ENCODE peak calls at places on chromosomes 5 and 9, in eight cellular contexts. One of them, this sample, is unnamed.

GRCh38 chr9:129574911-129575574 is 45.9 kb downstream of the C9orf50 start:
- DNase-seq in CD8-positive, alpha-beta memory T cell: no peak
- DNase-seq in aorta: no peak
- DNase-seq in endothelial cell: no peak
- DNase-seq in hepatic stellate cell: no peak
- DNase-seq in neural crest cell: no peak
- DNase-seq in breast epithelium: no peak
- DNase-seq in NCI-H345: no peak
- DNase-seq in this sample: peak; percentile 65

GRCh38 chr9:133468374-133468773 is 8.6 kb downstream of the CACFD1 start:
- DNase-seq in neural crest cell: no peak
- DNase-seq in endothelial cell: no peak
- DNase-seq in hepatic stellate cell: no peak
- DNase-seq in breast epithelium: no peak
- DNase-seq in NCI-H345: no peak
- DNase-seq in aorta: no peak
- DNase-seq in CD8-positive, alpha-beta memory T cell: no peak
- DNase-seq in this sample: no peak

GRCh38 chr9:105119166-105119565 is 125.3 kb upstream of the SLC44A1 start:
- DNase-seq in endothelial cell: no peak
- DNase-seq in neural crest cell: no peak
- DNase-seq in CD8-positive, alpha-beta memory T cell: no peak
- DNase-seq in aorta: no peak
- DNase-seq in NCI-H345: no peak
- DNase-seq in breast epithelium: no peak
- DNase-seq in hepatic stellate cell: no peak
- DNase-seq in this sample: no peak

GRCh38 chr9:91047529-91047928 is 245.9 kb downstream of the SYK start:
- DNase-seq in NCI-H345: no peak
- DNase-seq in endothelial cell: no peak
- DNase-seq in breast epithelium: no peak
- DNase-seq in CD8-positive, alpha-beta memory T cell: no peak
- DNase-seq in aorta: no peak
- DNase-seq in neural crest cell: no peak
- DNase-seq in hepatic stellate cell: no peak
- DNase-seq in this sample: peak; percentile 14

GRCh38 chr5:61440086-61440485 is 108.0 kb downstream of the ZSWIM6 start:
- DNase-seq in endothelial cell: no peak
- DNase-seq in hepatic stellate cell: no peak
- DNase-seq in breast epithelium: no peak
- DNase-seq in CD8-positive, alpha-beta memory T cell: no peak
- DNase-seq in NCI-H345: no peak
- DNase-seq in neural crest cell: no peak
- DNase-seq in aorta: no peak
- DNase-seq in this sample: no peak

GRCh38 chr5:122180863-122181519 is 51.6 kb downstream of the ZNF474 start:
- DNase-seq in breast epithelium: no peak
- DNase-seq in endothelial cell: no peak
- DNase-seq in NCI-H345: no peak
- DNase-seq in neural crest cell: no peak
- DNase-seq in hepatic stellate cell: peak; percentile 34
- DNase-seq in aorta: no peak
- DNase-seq in CD8-positive, alpha-beta memory T cell: no peak
- DNase-seq in this sample: peak; percentile 86

GRCh38 chr9:90141723-90142122 is 500.9 kb downstream of the DIRAS2 start:
- DNase-seq in NCI-H345: peak; percentile 57
- DNase-seq in breast epithelium: no peak
- DNase-seq in hepatic stellate cell: peak; percentile 8
- DNase-seq in aorta: no peak
- DNase-seq in endothelial cell: no peak
- DNase-seq in CD8-positive, alpha-beta memory T cell: no peak
- DNase-seq in neural crest cell: no peak
- DNase-seq in this sample: peak; percentile 22

GRCh38 chr5:8458038-8458383 is 589.1 kb downstream of the MTRR start:
- DNase-seq in NCI-H345: peak; percentile 42
- DNase-seq in endothelial cell: no peak
- DNase-seq in breast epithelium: no peak
- DNase-seq in aorta: peak; percentile 75
- DNase-seq in hepatic stellate cell: peak; percentile 7
- DNase-seq in CD8-positive, alpha-beta memory T cell: no peak
- DNase-seq in neural crest cell: no peak
- DNase-seq in this sample: peak; percentile 27

GRCh38 chr5:32108167-32108566 is 66.0 kb downstream of the GOLPH3 start:
- DNase-seq in breast epithelium: no peak
- DNase-seq in hepatic stellate cell: no peak
- DNase-seq in endothelial cell: no peak
- DNase-seq in aorta: no peak
- DNase-seq in CD8-positive, alpha-beta memory T cell: no peak
- DNase-seq in neural crest cell: no peak
- DNase-seq in NCI-H345: no peak
- DNase-seq in this sample: no peak

GRCh38 chr5:62206150-62206829 is 99.7 kb upstream of the KIF2A start:
- DNase-seq in hepatic stellate cell: peak; percentile 8
- DNase-seq in breast epithelium: no peak
- DNase-seq in CD8-positive, alpha-beta memory T cell: no peak
- DNase-seq in NCI-H345: no peak
- DNase-seq in aorta: no peak
- DNase-seq in neural crest cell: no peak
- DNase-seq in endothelial cell: peak; percentile 17
- DNase-seq in this sample: peak; percentile 26

GRCh38 chr9:9100070-9100469 is 1300.5 kb upstream of the DMAC1 start:
- DNase-seq in CD8-positive, alpha-beta memory T cell: no peak
- DNase-seq in neural crest cell: no peak
- DNase-seq in NCI-H345: no peak
- DNase-seq in breast epithelium: no peak
- DNase-seq in aorta: no peak
- DNase-seq in endothelial cell: no peak
- DNase-seq in hepatic stellate cell: no peak
- DNase-seq in this sample: no peak

GRCh38 chr5:162377895-162378294 is 310.3 kb downstream of the GABRG2 start:
- DNase-seq in endothelial cell: no peak
- DNase-seq in CD8-positive, alpha-beta memory T cell: no peak
- DNase-seq in hepatic stellate cell: no peak
- DNase-seq in breast epithelium: no peak
- DNase-seq in aorta: no peak
- DNase-seq in neural crest cell: no peak
- DNase-seq in NCI-H345: no peak
- DNase-seq in this sample: no peak

GRCh38 chr9:91741529-91741928 is 208.5 kb downstream of the ROR2 start:
- DNase-seq in endothelial cell: no peak
- DNase-seq in breast epithelium: no peak
- DNase-seq in aorta: no peak
- DNase-seq in neural crest cell: no peak
- DNase-seq in hepatic stellate cell: no peak
- DNase-seq in NCI-H345: no peak
- DNase-seq in CD8-positive, alpha-beta memory T cell: no peak
- DNase-seq in this sample: peak; percentile 63

GRCh38 chr5:55481293-55481900 is 53.4 kb downstream of the PLPP1 start:
- DNase-seq in hepatic stellate cell: peak; percentile 11
- DNase-seq in CD8-positive, alpha-beta memory T cell: no peak
- DNase-seq in breast epithelium: no peak
- DNase-seq in neural crest cell: no peak
- DNase-seq in NCI-H345: no peak
- DNase-seq in endothelial cell: no peak
- DNase-seq in aorta: no peak
- DNase-seq in this sample: peak; percentile 63

GRCh38 chr9:123364241-123364824 is 8.3 kb downstream of the CRB2 start:
- DNase-seq in NCI-H345: no peak
- DNase-seq in endothelial cell: no peak
- DNase-seq in hepatic stellate cell: no peak
- DNase-seq in breast epithelium: no peak
- DNase-seq in aorta: no peak
- DNase-seq in neural crest cell: no peak
- DNase-seq in CD8-positive, alpha-beta memory T cell: no peak
- DNase-seq in this sample: peak; percentile 25

GRCh38 chr9:134546231-134546731 is 95.3 kb upstream of the COL5A1 start:
- DNase-seq in endothelial cell: no peak
- DNase-seq in neural crest cell: no peak
- DNase-seq in NCI-H345: no peak
- DNase-seq in CD8-positive, alpha-beta memory T cell: no peak
- DNase-seq in aorta: peak; percentile 75
- DNase-seq in breast epithelium: no peak
- DNase-seq in hepatic stellate cell: no peak
- DNase-seq in this sample: peak; percentile 94

GRCh38 chr9:128372784-128373183 is 1.6 kb downstream of the URM1 start:
- DNase-seq in aorta: no peak
- DNase-seq in endothelial cell: no peak
- DNase-seq in NCI-H345: no peak
- DNase-seq in breast epithelium: no peak
- DNase-seq in CD8-positive, alpha-beta memory T cell: no peak
- DNase-seq in hepatic stellate cell: no peak
- DNase-seq in neural crest cell: no peak
- DNase-seq in this sample: no peak

This sample was measured in AG10803.